ENCODE peak calls at places on chromosomes 2 and 18, in seven cellular contexts. R is activated CD4-positive, alpha-beta T cell treated with anti-CD3 and anti-CD28 coated beads, Interleukin-2, amount 50 U/mL, for 1 hour; H is naive thymus-derived CD4-positive, alpha-beta T cell; O is EL; W is endothelial cell of umbilical vein; S is K562; P is naive B cell. F is an unnamed sample.

GRCh38 chr2:15554525-15555218 is 6.5 kb downstream of the NBAS start:
- DNase-seq in W (no peak), P (no peak), R (no peak), O (no peak), S (no peak), H (no peak), F (no peak)

GRCh38 chr18:48098007-48098406 is 167.5 kb upstream of the SMAD2 start:
- DNase-seq in H (no peak), P (no peak), S (no peak), O (no peak), W (no peak), R (no peak), F (no peak)

GRCh38 chr18:524496-524895 is 24.0 kb upstream of the COLEC12 start:
- DNase-seq in H (no peak), P (no peak), S (no peak), O (peak; percentile 73), R (no peak), W (peak; percentile 61), F (no peak)

GRCh38 chr2:120576509-120577474 is 158.9 kb upstream of the GLI2 start:
- DNase-seq in W (peak; percentile 51), P (no peak), S (no peak), O (peak; percentile 80), H (no peak), R (no peak), F (no peak)

GRCh38 chr2:158191076-158191566 is 89.4 kb downstream of the UPP2 start:
- DNase-seq in W (no peak), R (no peak), O (peak; percentile 11), H (no peak), P (peak; percentile 54), S (no peak), F (no peak)

GRCh38 chr2:55966431-55967118 is 43.0 kb upstream of the EFEMP1 start:
- DNase-seq in R (no peak), O (no peak), P (no peak), W (peak; percentile 97), S (no peak), H (no peak), F (no peak)

GRCh38 chr2:8679567-8679826 is 2.4 kb upstream of the ID2 start:
- DNase-seq in O (no peak), R (no peak), W (no peak), P (no peak), H (no peak), S (no peak), F (no peak)

GRCh38 chr18:11998182-11998581 is 16.9 kb downstream of the IMPA2 start:
- DNase-seq in H (no peak), R (no peak), O (no peak), P (no peak), S (no peak), W (no peak), F (no peak)

GRCh38 chr2:84879595-84880394 is 1.1 kb downstream of the TRABD2A start:
- DNase-seq in R (peak; percentile 21), H (no peak), W (no peak), S (no peak), O (no peak), P (peak; percentile 78), F (no peak)

GRCh38 chr2:119253114-119253702 is 29.6 kb downstream of the STEAP3 start:
- DNase-seq in P (no peak), O (peak; percentile 50), H (no peak), S (no peak), W (peak; percentile 43), R (no peak), F (no peak)